ENCODE peak calls at places on chromosomes 3 and 15, in four cellular contexts. E, C, K and G are unnamed samples.
A peak's percentile ranks its signal among the peaks of the same experiment; 100 is the strongest.

GRCh38 chr15:40795019-40795418 is 11.9 kb upstream of the ZFYVE19 start:
- DNase-seq in K (no peak), C (no peak), E (no peak), G (no peak)

GRCh38 chr3:141246224-141246957 is 14.8 kb downstream of the PXYLP1 start:
- DNase-seq in E (no peak), K (no peak), C (peak; percentile 16), G (no peak)

GRCh38 chr3:157082305-157082981 is 77.5 kb downstream of the CCNL1 start:
- DNase-seq in K (no peak), E (peak; percentile 88), C (peak; percentile 78), G (no peak)

GRCh38 chr3:122975163-122975923 is 52.2 kb downstream of the SEMA5B start:
- DNase-seq in K (no peak), C (no peak), E (peak; percentile 29), G (peak; percentile 40)

GRCh38 chr15:48307586-48307985 is 23.6 kb upstream of the DUT start:
- DNase-seq in K (no peak), C (no peak), E (no peak), G (no peak)

GRCh38 chr15:38454687-38455071 is 752 bp downstream of the FAM98B start:
- DNase-seq in C (no peak), K (no peak), E (no peak), G (no peak)

GRCh38 chr3:18098960-18099587 is 326.1 kb downstream of the SATB1 start:
- DNase-seq in C (no peak), E (peak; percentile 97), K (no peak), G (no peak)

GRCh38 chr15:76336254-76337046 is at the start of gene ISL2:
- DNase-seq in C (peak; percentile 66), K (peak; percentile 78), E (peak; percentile 100), G (peak; percentile 86)

GRCh38 chr3:127529346-127530188 is 61.0 kb downstream of the TPRA1 start:
- DNase-seq in E (no peak), K (no peak), C (no peak), G (no peak)

GRCh38 chr15:101240364-101240763 is 11.5 kb downstream of the CHSY1 start:
- DNase-seq in K (no peak), E (peak; percentile 32), C (no peak), G (no peak)

GRCh38 chr3:157438371-157438735 is 1.7 kb downstream of the PTX3 start:
- DNase-seq in C (no peak), K (no peak), E (peak; percentile 64), G (no peak)

GRCh38 chr15:89400997-89401590 is 66.5 kb upstream of the POLG start:
- DNase-seq in C (no peak), K (no peak), E (no peak), G (no peak)

GRCh38 chr3:138202945-138203701 is 16.0 kb downstream of the ARMC8 start:
- DNase-seq in E (no peak), K (no peak), C (no peak), G (no peak)

GRCh38 chr3:14689247-14689980 is 14.5 kb downstream of the C3orf20 start:
- DNase-seq in E (no peak), C (no peak), K (no peak), G (no peak)

GRCh38 chr3:42749753-42750231 is 23.3 kb downstream of the CCDC13 start:
- DNase-seq in C (no peak), K (no peak), E (peak; percentile 70), G (no peak)

GRCh38 chr3:156615592-156616173 is 58.7 kb upstream of the TIPARP start:
- DNase-seq in K (no peak), E (peak; percentile 86), C (no peak), G (no peak)

GRCh38 chr15:60591491-60592385 is 112.8 kb upstream of the ICE2 start:
- DNase-seq in K (peak; percentile 48), C (peak; percentile 61), E (peak; percentile 57), G (peak; percentile 62)

GRCh38 chr3:78116874-78117273 is 1077.0 kb downstream of the ROBO2 start:
- DNase-seq in E (peak; percentile 41), K (no peak), C (no peak), G (no peak)

GRCh38 chr15:100715571-100716455 is 113.4 kb downstream of the ASB7 start:
- DNase-seq in E (no peak), C (peak; percentile 96), K (no peak), G (peak; percentile 12)

GRCh38 chr3:147378186-147378503 is 28.2 kb downstream of the ZIC4 start:
- DNase-seq in K (no peak), C (no peak), E (no peak), G (no peak)

GRCh38 chr3:152296382-152296781 is 27.7 kb downstream of the MBNL1 start:
- DNase-seq in K (no peak), C (no peak), E (no peak), G (no peak)

GRCh38 chr15:92277776-92278175 is 115.9 kb upstream of the ST8SIA2 start:
- DNase-seq in C (no peak), K (peak; percentile 28), E (no peak), G (no peak)

GRCh38 chr3:159260049-159260662 is 458.3 kb downstream of the MFSD1 start:
- DNase-seq in C (peak; percentile 52), E (peak; percentile 88), K (peak; percentile 55), G (peak; percentile 46)

GRCh38 chr3:120496278-120496975 is 45.6 kb upstream of the FSTL1 start:
- DNase-seq in C (no peak), E (peak; percentile 94), K (no peak), G (no peak)
- TF ChIP-seq CTCF in C (no peak), E (no peak), K (no peak), G (no peak)

DNA sequence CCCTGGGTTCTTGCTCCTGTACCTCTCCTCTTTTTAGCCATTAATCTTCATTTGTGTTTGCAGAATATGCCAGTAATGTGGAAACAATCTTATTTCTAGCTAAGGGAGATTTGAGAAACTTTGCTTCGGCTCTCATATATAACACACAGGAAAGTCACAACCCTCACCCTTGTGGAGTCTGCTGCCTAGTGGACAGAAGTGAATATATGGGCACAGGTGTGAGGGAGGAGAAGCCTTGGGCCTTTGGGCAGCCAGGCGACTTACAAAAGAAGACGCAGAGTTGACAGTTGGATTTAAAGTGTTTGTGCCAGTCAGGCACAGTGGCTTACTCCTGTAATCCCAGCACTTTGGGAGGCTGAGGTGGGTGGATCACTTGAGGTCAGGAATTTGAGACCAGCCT is 181.8 kb upstream of the TBL1XR1 start:
- DNase-seq in C (no peak), E (no peak), K (no peak), G (no peak)
- TF ChIP-seq CTCF in C (peak; percentile 13), E (no peak), K (no peak), G (no peak)

DNA sequence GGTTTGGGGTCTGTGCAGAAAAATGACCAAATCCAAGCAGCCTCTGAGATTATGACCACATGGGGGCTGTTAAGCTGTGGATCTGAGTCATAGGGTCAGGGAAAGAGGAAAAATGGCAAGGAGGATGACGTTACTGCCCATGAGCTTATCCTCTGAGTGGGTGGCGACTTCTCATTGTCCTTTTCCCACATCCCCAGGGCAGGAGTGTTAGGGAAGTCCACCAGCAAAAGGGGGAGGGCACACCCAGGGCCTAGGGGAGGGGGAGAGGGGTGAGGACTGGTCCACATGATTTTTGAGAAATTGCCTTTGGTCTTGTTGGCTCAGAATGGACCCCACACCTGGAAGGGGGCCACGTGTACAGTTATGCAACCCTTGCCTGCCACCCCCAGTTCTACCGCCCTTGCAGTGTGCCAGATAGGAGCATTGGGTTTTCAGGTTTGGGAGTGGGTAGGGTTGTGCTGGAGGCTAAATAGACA is 2.6 kb downstream of the CD276 start:
- DNase-seq in C (no peak), K (no peak), E (peak; percentile 94), G (no peak)
- TF ChIP-seq CTCF in C (no peak), K (no peak), E (no peak), G (no peak)

GRCh38 chr3:195582947-195583346 is 793 bp downstream of the APOD start:
- DNase-seq in K (no peak), C (no peak), E (no peak), G (no peak)
- TF ChIP-seq CTCF in K (no peak), C (no peak), E (no peak), G (no peak)